ENCODE peak calls at places on chromosomes 3 and 15, in eight cellular contexts. One of them, this sample, is unnamed.

GRCh38 chr15:70376929-70377691 is 279.4 kb upstream of the TLE3 start:
- DNase-seq in WTC11: no peak
- DNase-seq in K562: peak
- DNase-seq in HCT116: no peak
- DNase-seq in GM12878: no peak
- DNase-seq in endothelial cell of umbilical vein: peak
- DNase-seq in H1: no peak
- DNase-seq in A549: no peak
- DNase-seq in this sample: peak

GRCh38 chr3:53030864-53031445 is 14.9 kb downstream of the SFMBT1 start:
- DNase-seq in WTC11: peak
- DNase-seq in K562: no peak
- DNase-seq in HCT116: no peak
- DNase-seq in GM12878: no peak
- DNase-seq in endothelial cell of umbilical vein: no peak
- DNase-seq in H1: no peak
- DNase-seq in A549: no peak
- DNase-seq in this sample: no peak

GRCh38 chr15:75104804-75105557 is 81.6 kb downstream of the PPCDC start:
- DNase-seq in WTC11: no peak
- DNase-seq in K562: peak
- DNase-seq in HCT116: peak
- DNase-seq in GM12878: peak
- DNase-seq in endothelial cell of umbilical vein: peak
- DNase-seq in H1: no peak
- DNase-seq in A549: peak
- DNase-seq in this sample: peak

GRCh38 chr3:79111375-79112052 is 656.3 kb downstream of the ROBO1 start:
- DNase-seq in WTC11: no peak
- DNase-seq in K562: no peak
- DNase-seq in HCT116: no peak
- DNase-seq in GM12878: no peak
- DNase-seq in endothelial cell of umbilical vein: no peak
- DNase-seq in H1: no peak
- DNase-seq in A549: no peak
- DNase-seq in this sample: no peak

GRCh38 chr3:188047536-188047935 is 106.4 kb upstream of the LPP start:
- DNase-seq in WTC11: no peak
- DNase-seq in K562: no peak
- DNase-seq in HCT116: no peak
- DNase-seq in GM12878: no peak
- DNase-seq in endothelial cell of umbilical vein: no peak
- DNase-seq in H1: no peak
- DNase-seq in A549: no peak
- DNase-seq in this sample: no peak

GRCh38 chr15:91866971-91867372 is 13.5 kb downstream of the SLCO3A1 start:
- DNase-seq in WTC11: no peak
- DNase-seq in K562: no peak
- DNase-seq in HCT116: no peak
- DNase-seq in GM12878: no peak
- DNase-seq in endothelial cell of umbilical vein: no peak
- DNase-seq in H1: no peak
- DNase-seq in A549: no peak
- DNase-seq in this sample: no peak

GRCh38 chr3:183811638-183812037 is 13.7 kb downstream of the MAP6D1 start:
- DNase-seq in WTC11: no peak
- DNase-seq in K562: no peak
- DNase-seq in HCT116: no peak
- DNase-seq in GM12878: no peak
- DNase-seq in endothelial cell of umbilical vein: no peak
- DNase-seq in H1: no peak
- DNase-seq in A549: no peak
- DNase-seq in this sample: no peak

GRCh38 chr3:194306771-194307640 is 44.1 kb downstream of the CPN2 start:
- DNase-seq in WTC11: no peak
- DNase-seq in K562: no peak
- DNase-seq in HCT116: no peak
- DNase-seq in GM12878: peak
- DNase-seq in endothelial cell of umbilical vein: no peak
- DNase-seq in H1: no peak
- DNase-seq in A549: no peak
- DNase-seq in this sample: peak

GRCh38 chr3:17979248-17979647 is 236.8 kb upstream of the TBC1D5 start:
- DNase-seq in WTC11: no peak
- DNase-seq in K562: no peak
- DNase-seq in HCT116: no peak
- DNase-seq in GM12878: no peak
- DNase-seq in endothelial cell of umbilical vein: no peak
- DNase-seq in H1: no peak
- DNase-seq in A549: peak
- DNase-seq in this sample: peak

GRCh38 chr15:68725736-68726135 is 95.0 kb downstream of the ANP32A start:
- DNase-seq in WTC11: no peak
- DNase-seq in K562: no peak
- DNase-seq in HCT116: no peak
- DNase-seq in GM12878: no peak
- DNase-seq in endothelial cell of umbilical vein: no peak
- DNase-seq in H1: no peak
- DNase-seq in A549: no peak
- DNase-seq in this sample: peak

GRCh38 chr3:66405701-66406091 is 95.1 kb downstream of the LRIG1 start:
- DNase-seq in WTC11: no peak
- DNase-seq in K562: no peak
- DNase-seq in HCT116: no peak
- DNase-seq in GM12878: no peak
- DNase-seq in endothelial cell of umbilical vein: no peak
- DNase-seq in H1: no peak
- DNase-seq in A549: no peak
- DNase-seq in this sample: no peak

GRCh38 chr3:190345027-190345821 is 23.0 kb upstream of the CLDN1 start:
- DNase-seq in WTC11: no peak
- DNase-seq in K562: no peak
- DNase-seq in HCT116: no peak
- DNase-seq in GM12878: no peak
- DNase-seq in endothelial cell of umbilical vein: peak
- DNase-seq in H1: no peak
- DNase-seq in A549: peak
- DNase-seq in this sample: no peak

GRCh38 chr3:177230641-177231040 is 33.4 kb upstream of the TBL1XR1 start:
- DNase-seq in WTC11: no peak
- DNase-seq in K562: no peak
- DNase-seq in HCT116: no peak
- DNase-seq in GM12878: no peak
- DNase-seq in endothelial cell of umbilical vein: no peak
- DNase-seq in H1: no peak
- DNase-seq in A549: no peak
- DNase-seq in this sample: no peak

GRCh38 chr3:111303760-111304159 is 232.1 kb downstream of the NECTIN3 start:
- DNase-seq in WTC11: no peak
- DNase-seq in K562: no peak
- DNase-seq in HCT116: no peak
- DNase-seq in GM12878: no peak
- DNase-seq in endothelial cell of umbilical vein: no peak
- DNase-seq in H1: no peak
- DNase-seq in A549: no peak
- DNase-seq in this sample: no peak

GRCh38 chr3:37686225-37686624 is 175.5 kb upstream of the CTDSPL start:
- DNase-seq in WTC11: peak
- DNase-seq in K562: no peak
- DNase-seq in HCT116: no peak
- DNase-seq in GM12878: no peak
- DNase-seq in endothelial cell of umbilical vein: no peak
- DNase-seq in H1: no peak
- DNase-seq in A549: no peak
- DNase-seq in this sample: no peak

GRCh38 chr3:16056210-16056607 is 118.3 kb upstream of the GALNT15 start:
- DNase-seq in WTC11: no peak
- DNase-seq in K562: no peak
- DNase-seq in HCT116: no peak
- DNase-seq in GM12878: no peak
- DNase-seq in endothelial cell of umbilical vein: peak
- DNase-seq in H1: no peak
- DNase-seq in A549: peak
- DNase-seq in this sample: no peak

GRCh38 chr15:62998262-62998909 is 44.2 kb upstream of the TPM1 start:
- DNase-seq in WTC11: no peak
- DNase-seq in K562: no peak
- DNase-seq in HCT116: no peak
- DNase-seq in GM12878: no peak
- DNase-seq in endothelial cell of umbilical vein: no peak
- DNase-seq in H1: no peak
- DNase-seq in A549: no peak
- DNase-seq in this sample: no peak

GRCh38 chr3:131174752-131175151 is 148.1 kb downstream of the NEK11 start:
- DNase-seq in WTC11: no peak
- DNase-seq in K562: no peak
- DNase-seq in HCT116: no peak
- DNase-seq in GM12878: peak
- DNase-seq in endothelial cell of umbilical vein: no peak
- DNase-seq in H1: no peak
- DNase-seq in A549: no peak
- DNase-seq in this sample: peak

DNA sequence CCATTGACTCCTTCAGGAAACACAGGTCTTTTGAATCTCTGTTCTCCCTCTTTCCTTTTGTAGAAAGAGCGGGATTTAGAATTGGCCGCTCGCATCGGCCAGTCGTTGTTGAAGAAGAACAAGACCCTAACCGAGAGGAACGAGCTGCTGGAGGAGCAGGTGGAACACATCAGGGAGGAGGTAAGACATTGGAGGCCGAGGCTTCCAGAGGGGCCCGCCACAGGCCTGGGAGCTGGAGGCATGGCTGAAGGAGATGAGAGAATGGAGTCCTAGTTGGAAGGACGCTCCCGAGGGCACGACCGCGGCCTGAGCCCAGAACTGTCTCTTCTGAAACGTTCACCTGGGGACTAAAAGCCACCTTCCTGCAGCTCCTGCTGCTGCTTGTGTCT is 81.4 kb downstream of the CCK start:
- DNase-seq in WTC11: no peak
- DNase-seq in K562: no peak
- DNase-seq in HCT116: no peak
- DNase-seq in GM12878: no peak
- DNase-seq in endothelial cell of umbilical vein: no peak
- DNase-seq in H1: no peak
- DNase-seq in A549: no peak
- DNase-seq in this sample: no peak
- TF ChIP-seq MAX in WTC11: no peak
- TF ChIP-seq MAX in K562: no peak
- TF ChIP-seq MAX in HCT116: no peak
- TF ChIP-seq MAX in GM12878: no peak
- TF ChIP-seq MAX in endothelial cell of umbilical vein: no peak
- TF ChIP-seq MAX in H1: no peak
- TF ChIP-seq MAX in A549: no peak
- TF ChIP-seq MAX in this sample: no peak

DNA sequence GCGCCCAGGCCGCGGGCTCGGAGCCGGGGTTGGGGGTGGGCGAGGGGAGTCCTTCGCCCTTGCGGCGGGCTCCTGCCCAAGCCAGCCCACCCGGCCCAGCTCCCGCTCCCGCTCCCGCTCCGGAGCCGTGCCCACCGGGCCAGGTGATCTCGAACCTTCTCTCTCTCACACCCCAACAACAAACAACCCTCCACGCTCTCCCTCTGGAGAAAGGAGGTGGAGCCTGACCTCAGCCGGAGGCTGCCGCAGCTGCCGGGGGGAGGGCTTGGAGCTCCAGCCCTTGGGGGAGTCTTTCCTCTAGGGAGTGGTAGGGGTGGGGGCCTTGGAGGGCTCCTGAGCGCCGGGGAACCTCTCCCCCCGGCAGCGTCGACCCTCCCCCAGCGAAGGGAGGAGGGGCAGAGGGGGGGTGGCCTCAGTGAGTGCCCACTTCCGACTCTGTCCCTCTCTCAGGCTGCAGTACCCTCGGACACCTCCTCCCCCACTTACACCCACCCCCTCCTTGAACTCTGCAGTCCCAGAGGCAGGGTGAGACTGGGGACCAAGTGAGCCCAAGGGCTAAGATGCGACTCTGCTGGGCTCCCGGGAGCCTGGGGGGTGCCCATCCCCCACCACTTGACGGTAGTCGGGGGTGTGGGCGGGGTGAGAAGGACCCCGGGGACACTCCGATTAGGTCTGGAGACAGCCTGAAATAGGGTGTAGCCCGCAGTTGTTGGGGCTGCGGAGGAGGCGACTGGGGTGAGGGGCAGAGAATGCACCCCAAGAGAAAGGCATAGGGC is 4.4 kb upstream of the BAHD1 start:
- DNase-seq in WTC11: peak
- DNase-seq in K562: peak
- DNase-seq in HCT116: no peak
- DNase-seq in GM12878: no peak
- DNase-seq in endothelial cell of umbilical vein: no peak
- DNase-seq in H1: no peak
- DNase-seq in A549: no peak
- DNase-seq in this sample: peak
- TF ChIP-seq MAX in WTC11: no peak
- TF ChIP-seq MAX in K562: no peak
- TF ChIP-seq MAX in HCT116: no peak
- TF ChIP-seq MAX in GM12878: no peak
- TF ChIP-seq MAX in endothelial cell of umbilical vein: no peak
- TF ChIP-seq MAX in H1: no peak
- TF ChIP-seq MAX in A549: no peak
- TF ChIP-seq MAX in this sample: no peak

DNA sequence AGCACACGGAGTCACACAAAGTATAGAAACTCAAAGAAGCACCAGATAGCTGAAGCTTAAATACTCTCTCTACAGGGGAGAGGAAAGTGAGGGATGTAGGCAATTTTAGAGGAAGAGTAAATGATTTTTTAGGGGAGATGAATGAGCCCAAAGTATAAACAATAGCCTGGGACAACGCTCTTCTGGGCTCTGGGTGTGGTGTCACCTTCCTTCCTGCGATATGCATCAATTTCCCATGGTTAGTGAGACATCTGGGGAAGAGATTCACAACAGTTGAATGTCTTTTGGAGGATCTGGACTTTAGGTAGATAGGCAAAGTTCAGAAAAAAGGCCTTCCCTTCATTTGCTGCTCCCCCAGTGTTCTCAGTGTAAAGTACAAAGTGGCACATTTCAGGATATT is 125.2 kb downstream of the EFHB start:
- DNase-seq in WTC11: no peak
- DNase-seq in K562: no peak
- DNase-seq in HCT116: no peak
- DNase-seq in GM12878: no peak
- DNase-seq in endothelial cell of umbilical vein: no peak
- DNase-seq in H1: no peak
- DNase-seq in A549: no peak
- DNase-seq in this sample: no peak
- TF ChIP-seq MAX in WTC11: no peak
- TF ChIP-seq MAX in K562: no peak
- TF ChIP-seq MAX in HCT116: no peak
- TF ChIP-seq MAX in GM12878: no peak
- TF ChIP-seq MAX in endothelial cell of umbilical vein: no peak
- TF ChIP-seq MAX in H1: no peak
- TF ChIP-seq MAX in A549: no peak
- TF ChIP-seq MAX in this sample: no peak

GRCh38 chr3:19476298-19476697 is 328.0 kb downstream of the KCNH8 start:
- DNase-seq in WTC11: no peak
- DNase-seq in K562: no peak
- DNase-seq in HCT116: no peak
- DNase-seq in GM12878: no peak
- DNase-seq in endothelial cell of umbilical vein: no peak
- DNase-seq in H1: no peak
- DNase-seq in A549: no peak
- DNase-seq in this sample: no peak
- TF ChIP-seq MAX in WTC11: no peak
- TF ChIP-seq MAX in K562: no peak
- TF ChIP-seq MAX in HCT116: no peak
- TF ChIP-seq MAX in GM12878: no peak
- TF ChIP-seq MAX in endothelial cell of umbilical vein: no peak
- TF ChIP-seq MAX in H1: no peak
- TF ChIP-seq MAX in A549: no peak
- TF ChIP-seq MAX in this sample: no peak